ENCODE peak calls at places on chromosome 2, in six cellular contexts. Q is AG09309; U is naive thymus-derived CD4-positive, alpha-beta T cell; N is stimulated activated CD4-positive, alpha-beta T cell treated with anti-CD3 and anti-CD28 coated beads, Interleukin-4, amount 100 ng/mL, for 24 hours; J is NCI-H524; W is fibroblast of mammary gland. E is an unnamed sample.

GRCh38 chr2:237315170-237315880 is 98.6 kb downstream of the COL6A3 start:
- DNase-seq in Q (peak), U (no peak), N (no peak), J (peak), W (peak), E (peak)

GRCh38 chr2:3738454-3738853 is 35.1 kb downstream of the DCDC2C start:
- DNase-seq in Q (no peak), U (no peak), N (no peak), J (peak), W (peak), E (no peak)

GRCh38 chr2:32863803-32864202 is 83.0 kb upstream of the LTBP1 start:
- DNase-seq in Q (no peak), U (no peak), N (no peak), J (no peak), W (no peak), E (no peak)

GRCh38 chr2:109062558-109063325 is 66.3 kb upstream of the SH3RF3 start:
- DNase-seq in Q (no peak), U (no peak), N (no peak), J (no peak), W (no peak), E (no peak)

GRCh38 chr2:217412721-217413120 is 552.9 kb upstream of the TNP1 start:
- DNase-seq in Q (no peak), U (no peak), N (no peak), J (peak), W (peak), E (no peak)

GRCh38 chr2:177265834-177266817 is 1.6 kb upstream of the NFE2L2 start:
- DNase-seq in Q (no peak), U (peak), N (no peak), J (peak), W (no peak), E (no peak)

GRCh38 chr2:64770781-64771334 is 117.1 kb upstream of the SERTAD2 start:
- DNase-seq in Q (peak), U (no peak), N (no peak), J (no peak), W (peak), E (peak)

GRCh38 chr2:147844691-147845607 is at the start of gene ACVR2A:
- DNase-seq in Q (no peak), U (peak), N (peak), J (peak), W (peak), E (no peak)

GRCh38 chr2:72900191-72900825 is 13.1 kb downstream of the SPR start:
- DNase-seq in Q (no peak), U (no peak), N (no peak), J (no peak), W (no peak), E (no peak)

GRCh38 chr2:184598313-184599053 is at the start of gene ZNF804A:
- DNase-seq in Q (no peak), U (no peak), N (peak), J (peak), W (peak), E (no peak)

GRCh38 chr2:75896779-75897366 is 186.2 kb upstream of the GCFC2 start:
- DNase-seq in Q (no peak), U (no peak), N (no peak), J (peak), W (peak), E (no peak)

GRCh38 chr2:222499226-222499625 is 74.9 kb downstream of the SGPP2 start:
- DNase-seq in Q (no peak), U (no peak), N (no peak), J (no peak), W (no peak), E (no peak)

GRCh38 chr2:216132585-216132984 is 23.4 kb downstream of the XRCC5 start:
- DNase-seq in Q (no peak), U (no peak), N (no peak), J (no peak), W (no peak), E (no peak)

GRCh38 chr2:240205348-240205747 is 64.9 kb upstream of the OTOS start:
- DNase-seq in Q (peak), U (no peak), N (peak), J (peak), W (peak), E (no peak)

GRCh38 chr2:69686855-69687254 is 43.3 kb upstream of the AAK1 start:
- DNase-seq in Q (no peak), U (no peak), N (no peak), J (no peak), W (no peak), E (no peak)

GRCh38 chr2:160062283-160063005 is at the start of gene PLA2R1:
- DNase-seq in Q (no peak), U (no peak), N (peak), J (peak), W (peak), E (no peak)

GRCh38 chr2:102708847-102709559 is 52.8 kb upstream of the TMEM182 start:
- DNase-seq in Q (peak), U (no peak), N (no peak), J (no peak), W (peak), E (no peak)

GRCh38 chr2:38515155-38516074 is 87.3 kb downstream of the HNRNPLL start:
- DNase-seq in Q (no peak), U (no peak), N (no peak), J (no peak), W (peak), E (no peak)

GRCh38 chr2:181810823-181811695 is 80.5 kb upstream of the ITPRID2 start:
- DNase-seq in Q (peak), U (no peak), N (no peak), J (no peak), W (peak), E (peak)

GRCh38 chr2:108988796-108989713 is at the start of gene EDAR:
- DNase-seq in Q (no peak), U (peak), N (peak), J (peak), W (peak), E (no peak)

GRCh38 chr2:201149064-201149820 is 33.3 kb downstream of the CFLAR start:
- DNase-seq in Q (peak), U (no peak), N (no peak), J (no peak), W (peak), E (peak)

GRCh38 chr2:112601754-112602153 is 17.3 kb downstream of the CHCHD5 start:
- DNase-seq in Q (no peak), U (no peak), N (no peak), J (no peak), W (no peak), E (no peak)

GRCh38 chr2:235951980-235952379 is 216.2 kb downstream of the GBX2 start:
- DNase-seq in Q (no peak), U (peak), N (no peak), J (no peak), W (no peak), E (no peak)

GRCh38 chr2:174868916-174869315 is 104.6 kb upstream of the CHRNA1 start:
- DNase-seq in Q (no peak), U (no peak), N (no peak), J (no peak), W (no peak), E (no peak)

GRCh38 chr2:136216073-136216472 is 98.1 kb upstream of the CXCR4 start:
- DNase-seq in Q (no peak), U (no peak), N (no peak), J (no peak), W (no peak), E (no peak)

GRCh38 chr2:227608469-227609338 is 5.9 kb downstream of the SCYGR3 start:
- DNase-seq in Q (no peak), U (no peak), N (no peak), J (no peak), W (no peak), E (no peak)

GRCh38 chr2:211175956-211176355 is 619.6 kb downstream of the CPS1 start:
- DNase-seq in Q (no peak), U (no peak), N (no peak), J (no peak), W (no peak), E (no peak)

GRCh38 chr2:232624554-232624842 is 8.9 kb upstream of the EFHD1 start:
- DNase-seq in Q (no peak), U (no peak), N (no peak), J (no peak), W (no peak), E (no peak)

GRCh38 chr2:29293830-29294438 is 178.7 kb downstream of the CLIP4 start:
- DNase-seq in Q (no peak), U (no peak), N (no peak), J (no peak), W (peak), E (no peak)

GRCh38 chr2:137910641-137911040 is 53.6 kb upstream of the HNMT start:
- DNase-seq in Q (no peak), U (no peak), N (no peak), J (peak), W (peak), E (no peak)

GRCh38 chr2:17593841-17594482 is 53.5 kb downstream of the VSNL1 start:
- DNase-seq in Q (no peak), U (no peak), N (no peak), J (no peak), W (no peak), E (no peak)

GRCh38 chr2:69344305-69344704 is 42.7 kb downstream of the GFPT1 start:
- DNase-seq in Q (no peak), U (no peak), N (no peak), J (no peak), W (no peak), E (no peak)

GRCh38 chr2:235702186-235702585 is 208.3 kb downstream of the AGAP1 start:
- DNase-seq in Q (no peak), U (no peak), N (no peak), J (no peak), W (no peak), E (no peak)

GRCh38 chr2:224286923-224287322 is 115.0 kb downstream of the FAM124B start:
- DNase-seq in Q (no peak), U (no peak), N (no peak), J (peak), W (no peak), E (no peak)

GRCh38 chr2:98234763-98235162 is 111.5 kb upstream of the CNGA3 start:
- DNase-seq in Q (no peak), U (no peak), N (no peak), J (peak), W (no peak), E (no peak)